ENCODE peak calls at places on chromosome 14, in seven cellular contexts. S, Q, Y, W, D, R and B are unnamed samples.

GRCh38 chr14:88871429-88871828 is 47.0 kb downstream of the TTC8 start:
- DNase-seq in Q (no peak), R (no peak), W (no peak), S (no peak), D (no peak), Y (no peak), B (no peak)

GRCh38 chr14:50932592-50933500 is 11.4 kb downstream of the PYGL start:
- DNase-seq in W (no peak), R (no peak), D (no peak), S (no peak), Q (no peak), Y (no peak), B (no peak)

GRCh38 chr14:92848941-92849340 is 54.8 kb downstream of the GOLGA5 start:
- DNase-seq in W (no peak), D (no peak), R (no peak), Q (no peak), S (no peak), Y (no peak), B (no peak)

GRCh38 chr14:61350427-61350826 is 29.0 kb downstream of the PRKCH start:
- DNase-seq in Y (no peak), R (no peak), D (no peak), W (no peak), Q (no peak), S (no peak), B (no peak)

GRCh38 chr14:50795127-50795526 is 35.8 kb downstream of the NIN start:
- DNase-seq in R (no peak), W (no peak), Q (no peak), Y (no peak), S (no peak), D (no peak), B (no peak)

GRCh38 chr14:75132374-75133086 is 5.7 kb upstream of the NEK9 start:
- DNase-seq in W (peak), R (no peak), S (peak), D (peak), Y (no peak), Q (no peak), B (peak)

GRCh38 chr14:102039157-102039556 is 47.7 kb downstream of the HSP90AA1 start:
- DNase-seq in Q (no peak), R (no peak), Y (no peak), W (no peak), S (no peak), D (no peak), B (no peak)

GRCh38 chr14:94483071-94483451 is 7.1 kb upstream of the SERPINA9 start:
- DNase-seq in Q (no peak), R (no peak), S (no peak), Y (no peak), W (no peak), D (no peak), B (no peak)

GRCh38 chr14:22630486-22630885 is 13.7 kb downstream of the OR6J1 start:
- DNase-seq in Q (no peak), D (no peak), W (no peak), S (no peak), Y (no peak), R (no peak), B (no peak)

GRCh38 chr14:44979273-44979672 is 17.3 kb downstream of the TOGARAM1 start:
- DNase-seq in D (no peak), S (no peak), Y (no peak), W (no peak), R (no peak), Q (no peak), B (no peak)

GRCh38 chr14:35333347-35333730 is 41.2 kb downstream of the PSMA6 start:
- DNase-seq in R (no peak), Y (no peak), W (no peak), S (no peak), Q (no peak), D (peak), B (no peak)

GRCh38 chr14:103999795-104000440 is 57.6 kb upstream of the RD3L start:
- DNase-seq in R (no peak), D (no peak), Q (no peak), S (no peak), W (no peak), Y (no peak), B (no peak)

GRCh38 chr14:68977741-68978549 is 1.2 kb downstream of the ACTN1 start:
- DNase-seq in R (no peak), W (peak), Y (no peak), S (peak), D (peak), Q (no peak), B (no peak)

GRCh38 chr14:24251880-24252288 is 9.5 kb upstream of the TINF2 start:
- DNase-seq in Y (no peak), R (no peak), W (no peak), Q (no peak), D (no peak), S (no peak), B (no peak)

GRCh38 chr14:104797112-104798044 is 1.8 kb upstream of the AKT1 start:
- DNase-seq in D (no peak), S (no peak), R (no peak), W (no peak), Q (no peak), Y (no peak), B (no peak)

GRCh38 chr14:91417983-91418386 is 365 bp upstream of the CCDC88C start:
- DNase-seq in R (no peak), W (peak), S (no peak), Q (no peak), D (no peak), Y (no peak), B (peak)

GRCh38 chr14:100611811-100612480 is 24.7 kb upstream of the BEGAIN start:
- DNase-seq in Q (no peak), Y (no peak), R (no peak), W (no peak), D (no peak), S (no peak), B (no peak)

GRCh38 chr14:40374221-40374620 is 942.0 kb upstream of the FBXO33 start:
- DNase-seq in Y (no peak), S (no peak), Q (no peak), R (no peak), D (no peak), W (no peak), B (no peak)

GRCh38 chr14:31934767-31935266 is 142.3 kb upstream of the ARHGAP5 start:
- DNase-seq in Y (no peak), R (no peak), Q (peak), S (peak), D (no peak), W (no peak), B (peak)

GRCh38 chr14:91716999-91717398 is 14.9 kb downstream of the CATSPERB start:
- DNase-seq in R (no peak), Y (no peak), S (no peak), Q (no peak), D (no peak), W (no peak), B (no peak)

GRCh38 chr14:106665814-106666213 is 1139.4 kb downstream of the TMEM121 start:
- DNase-seq in D (no peak), S (no peak), Q (no peak), Y (no peak), W (no peak), R (no peak), B (no peak)

GRCh38 chr14:77988966-77989365 is 181.2 kb upstream of the NRXN3 start:
- DNase-seq in R (no peak), D (no peak), Q (no peak), Y (no peak), S (no peak), W (no peak), B (no peak)

GRCh38 chr14:103372552-103373304 is 12.5 kb upstream of the MARK3 start:
- DNase-seq in Y (no peak), W (no peak), Q (no peak), S (no peak), D (no peak), R (no peak), B (no peak)

GRCh38 chr14:102805454-102805891 is 28.2 kb downstream of the TRAF3 start:
- DNase-seq in R (no peak), Q (no peak), D (peak), W (no peak), Y (no peak), S (no peak), B (no peak)

GRCh38 chr14:100610511-100611217 is 23.4 kb upstream of the BEGAIN start:
- DNase-seq in W (no peak), D (no peak), Y (no peak), Q (no peak), S (no peak), R (no peak), B (no peak)